ENCODE peak calls at places on chromosome X, in eight cellular contexts. T is NCI-H748 treated with DMSO at 0.1 percent for 48 hours; N is C1 segment of cervical spinal cord; J is stimulated activated CD4-positive, alpha-beta T cell treated with anti-CD3 and anti-CD28 coated beads, Interleukin-12 subunit alpha, Interleukin-12 subunit beta, amount 100 ng/mL, for 24 hours; V is HS-5; E is effector memory CD8-positive, alpha-beta T cell; K is left cardiac atrium; O is GM03348. P is an unnamed sample.

GRCh38 chrX:72052415-72053090 is 79.2 kb downstream of the RTL5 start:
- DNase-seq in T (no peak), K (no peak), E (no peak), J (no peak), N (no peak), V (no peak), O (peak; percentile 19), P (no peak)

GRCh38 chrX:121216979-121217378 is 169.6 kb downstream of the GLUD2 start:
- DNase-seq in E (no peak), K (no peak), O (no peak), T (peak; percentile 49), V (no peak), N (no peak), J (no peak), P (no peak)

GRCh38 chrX:129791961-129792570 is 12.3 kb downstream of the SASH3 start:
- DNase-seq in V (no peak), N (no peak), J (no peak), O (no peak), K (no peak), T (no peak), E (no peak), P (no peak)

GRCh38 chrX:155259752-155260151 is 4.5 kb downstream of the RAB39B start:
- DNase-seq in N (no peak), J (no peak), K (no peak), O (no peak), T (no peak), E (no peak), V (no peak), P (no peak)

GRCh38 chrX:20969565-20969964 is 404.7 kb upstream of the CNKSR2 start:
- DNase-seq in O (no peak), N (no peak), J (no peak), T (no peak), K (no peak), V (no peak), E (no peak), P (no peak)

GRCh38 chrX:40459576-40460158 is 121.1 kb upstream of the ATP6AP2 start:
- DNase-seq in N (peak; percentile 28), T (no peak), J (no peak), V (no peak), E (no peak), K (no peak), O (no peak), P (no peak)

GRCh38 chrX:29470029-29470428 is 745.3 kb upstream of the MAGEB2 start:
- DNase-seq in V (no peak), O (peak; percentile 22), J (no peak), N (no peak), E (no peak), T (no peak), K (no peak), P (no peak)

GRCh38 chrX:48684134-48684533 is 535 bp downstream of the WAS start:
- DNase-seq in E (no peak), K (no peak), J (no peak), N (no peak), T (no peak), V (no peak), O (no peak), P (no peak)

GRCh38 chrX:102765217-102765616 is 44.7 kb downstream of the GPRASP3 start:
- DNase-seq in K (peak; percentile 38), V (peak; percentile 66), O (peak; percentile 45), E (no peak), J (no peak), N (no peak), T (no peak), P (no peak)

GRCh38 chrX:112087545-112087944 is 5.0 kb upstream of the TRPC5 start:
- DNase-seq in E (no peak), N (no peak), J (no peak), T (no peak), O (no peak), V (no peak), K (no peak), P (no peak)

GRCh38 chrX:44223150-44223549 is 120.3 kb downstream of the EFHC2 start:
- DNase-seq in N (no peak), V (peak; percentile 8), O (peak; percentile 3), J (no peak), E (no peak), K (no peak), T (no peak), P (no peak)

GRCh38 chrX:23782455-23782854 is 518 bp upstream of the SAT1 start:
- DNase-seq in V (no peak), T (no peak), K (no peak), O (no peak), E (no peak), N (no peak), J (no peak), P (no peak)

GRCh38 chrX:79170632-79171031 is 26.1 kb downstream of the GPR174 start:
- DNase-seq in E (no peak), J (no peak), O (no peak), T (no peak), N (no peak), K (no peak), V (no peak), P (no peak)

GRCh38 chrX:150715180-150715579 is 22.0 kb downstream of the MTMR1 start:
- DNase-seq in V (no peak), J (no peak), E (no peak), N (no peak), T (no peak), O (no peak), K (no peak), P (no peak)

GRCh38 chrX:104921606-104922205 is 298.8 kb downstream of the TEX13A start:
- DNase-seq in J (no peak), T (no peak), K (no peak), N (no peak), V (no peak), E (no peak), O (no peak), P (no peak)

GRCh38 chrX:68708503-68709290 is 61.2 kb downstream of the STARD8 start:
- DNase-seq in T (no peak), O (no peak), V (no peak), K (no peak), E (no peak), N (no peak), J (no peak), P (no peak)

GRCh38 chrX:137428777-137429564 is 137.0 kb upstream of the ZIC3 start:
- DNase-seq in E (no peak), T (no peak), K (no peak), N (no peak), O (no peak), V (no peak), J (no peak), P (no peak)

GRCh38 chrX:70096052-70096451 is 33.8 kb downstream of the OTUD6A start:
- DNase-seq in K (no peak), N (no peak), J (no peak), V (no peak), O (peak; percentile 25), E (no peak), T (no peak), P (no peak)

GRCh38 chrX:38616904-38617303 is 55.6 kb downstream of the TSPAN7 start:
- DNase-seq in J (no peak), E (no peak), V (no peak), O (no peak), K (no peak), N (no peak), T (no peak), P (no peak)

GRCh38 chrX:16278927-16279326 is 111.6 kb downstream of the MAGEB17 start:
- DNase-seq in T (no peak), N (no peak), V (no peak), J (no peak), K (no peak), E (no peak), O (no peak), P (no peak)

GRCh38 chrX:114152130-114152529 is 431.8 kb upstream of the HTR2C start:
- DNase-seq in O (no peak), J (no peak), T (no peak), E (no peak), K (no peak), N (no peak), V (peak; percentile 60), P (no peak)

GRCh38 chrX:136115124-136115908 is 32.0 kb upstream of the FHL1 start:
- DNase-seq in O (peak; percentile 23), E (no peak), T (no peak), N (no peak), K (no peak), J (no peak), V (no peak), P (no peak)

GRCh38 chrX:40651620-40652223 is 4.4 kb upstream of the CXorf38 start:
- DNase-seq in T (peak; percentile 42), N (peak; percentile 22), O (peak; percentile 25), K (peak; percentile 66), V (no peak), E (peak; percentile 63), J (peak; percentile 46), P (peak; percentile 51)

GRCh38 chrX:93985621-93986020 is 311.6 kb downstream of the FAM133A start:
- DNase-seq in J (no peak), N (no peak), K (no peak), O (no peak), V (no peak), T (no peak), E (no peak), P (no peak)

GRCh38 chrX:76850851-76851250 is 423.3 kb downstream of the MAGEE1 start:
- DNase-seq in V (no peak), T (peak; percentile 0), K (no peak), E (no peak), O (no peak), N (no peak), J (no peak), P (no peak)